ENCODE peak calls at places on chromosomes 6 and 20, in ten cellular contexts. J is stimulated activated CD4-positive, alpha-beta T cell treated with anti-CD3 and anti-CD28 coated beads, Interleukin-4, amount 100 ng/mL, for 1 hour; U is GM03348; Q is Panc1; G is caudate nucleus; F is ELF-1; C is WERI-Rb-1; M is activated CD4-positive, CD25-positive, alpha-beta regulatory T cell treated with anti-CD3 and anti-CD28 coated beads, Interleukin-2, amount 50 U/mL, for 16 hours; L is activated gamma-delta T cell treated with Interleukin-2 at 50 U/mL for 16 hours; S is psoas muscle. Y is an unnamed sample.

GRCh38 chr6:540490-540889 is 116.4 kb downstream of the HUS1B start:
- DNase-seq in U (no peak), Q (no peak), J (no peak), G (no peak), L (no peak), M (no peak), S (no peak), C (no peak), F (no peak), Y (no peak)

GRCh38 chr6:83183082-83183828 is 9.8 kb downstream of the PGM3 start:
- DNase-seq in G (no peak), U (peak; percentile 75), F (peak; percentile 53), J (no peak), L (no peak), M (no peak), C (no peak), S (no peak), Q (no peak), Y (no peak)

GRCh38 chr6:112037783-112038216 is 16.1 kb upstream of the CCN6 start:
- DNase-seq in G (no peak), M (no peak), S (peak; percentile 90), Q (no peak), C (no peak), L (no peak), U (peak; percentile 93), F (peak; percentile 45), J (no peak), Y (no peak)

GRCh38 chr6:3850451-3851203 is 1.5 kb downstream of the FAM50B start:
- DNase-seq in S (no peak), J (peak; percentile 50), G (no peak), C (no peak), M (peak; percentile 26), F (no peak), Q (no peak), L (peak; percentile 12), U (no peak), Y (no peak)

GRCh38 chr6:137416376-137417109 is 77.7 kb downstream of the OLIG3 start:
- DNase-seq in G (no peak), S (no peak), C (no peak), U (peak; percentile 21), J (no peak), F (peak; percentile 64), Q (no peak), L (no peak), M (no peak), Y (no peak)

GRCh38 chr6:3381233-3382065 is 75.4 kb downstream of the SLC22A23 start:
- DNase-seq in Q (no peak), G (no peak), L (no peak), M (no peak), U (no peak), F (no peak), S (no peak), J (no peak), C (no peak), Y (no peak)

GRCh38 chr20:36848677-36849076 is 27.3 kb upstream of the TLDC2 start:
- DNase-seq in J (no peak), C (no peak), G (no peak), M (no peak), S (no peak), F (no peak), U (no peak), Q (no peak), L (no peak), Y (no peak)

GRCh38 chr20:54078296-54078695 is 7.9 kb upstream of the BCAS1 start:
- DNase-seq in M (no peak), C (no peak), F (no peak), L (peak; percentile 12), U (no peak), G (no peak), Q (no peak), S (no peak), J (peak; percentile 7), Y (no peak)

GRCh38 chr20:40291483-40291882 is 397.6 kb downstream of the MAFB start:
- DNase-seq in U (no peak), Q (no peak), C (no peak), M (no peak), F (no peak), G (no peak), S (no peak), J (no peak), L (no peak), Y (no peak)

GRCh38 chr6:137248702-137249101 is 29.5 kb upstream of the IFNGR1 start:
- DNase-seq in L (no peak), C (no peak), M (no peak), S (no peak), J (no peak), Q (no peak), G (no peak), F (no peak), U (no peak), Y (no peak)

GRCh38 chr6:107634147-107635057 is 144.5 kb downstream of the SOBP start:
- DNase-seq in U (peak; percentile 41), S (peak; percentile 70), C (peak; percentile 29), L (no peak), J (peak; percentile 15), G (no peak), M (no peak), Q (no peak), F (no peak), Y (peak; percentile 80)

GRCh38 chr6:37777272-37777736 is 42.2 kb upstream of the ZFAND3 start:
- DNase-seq in S (no peak), G (no peak), C (no peak), J (no peak), U (no peak), M (no peak), F (peak; percentile 31), L (no peak), Q (no peak), Y (peak; percentile 55)

GRCh38 chr20:31670371-31671228 is 32.9 kb downstream of the COX4I2 start:
- DNase-seq in M (no peak), C (no peak), F (no peak), Q (no peak), G (peak; percentile 64), U (no peak), L (no peak), J (no peak), S (peak; percentile 85), Y (no peak)

GRCh38 chr20:25282034-25282781 is 34.3 kb downstream of the PYGB start:
- DNase-seq in C (peak; percentile 3), Q (no peak), M (no peak), J (no peak), F (no peak), S (peak; percentile 46), G (no peak), L (peak; percentile 3), U (no peak), Y (no peak)

GRCh38 chr6:138240476-138241245 is 22.4 kb upstream of the PBOV1 start:
- DNase-seq in S (no peak), J (no peak), U (no peak), G (no peak), F (no peak), L (no peak), Q (no peak), M (no peak), C (no peak), Y (no peak)

GRCh38 chr6:158047120-158047518 is 65.5 kb downstream of the SYNJ2 start:
- DNase-seq in J (peak; percentile 61), G (no peak), M (peak; percentile 25), F (no peak), S (peak; percentile 84), C (no peak), U (peak; percentile 60), L (peak; percentile 51), Q (no peak), Y (no peak)

GRCh38 chr20:10282930-10283556 is 64.4 kb downstream of the SNAP25 start:
- DNase-seq in S (no peak), U (no peak), C (no peak), F (peak; percentile 46), L (no peak), M (no peak), Q (no peak), G (no peak), J (no peak), Y (no peak)

GRCh38 chr20:32536861-32537656 is 48.1 kb downstream of the NOL4L start:
- DNase-seq in S (peak; percentile 68), U (no peak), G (no peak), F (no peak), L (peak; percentile 64), J (peak; percentile 55), Q (no peak), C (no peak), M (peak; percentile 33), Y (peak; percentile 68)

GRCh38 chr20:58188496-58188895 is 40.0 kb downstream of the ANKRD60 start:
- DNase-seq in F (peak; percentile 29), C (no peak), J (no peak), U (no peak), L (no peak), S (no peak), M (no peak), Q (no peak), G (no peak), Y (peak; percentile 48)

GRCh38 chr20:5524886-5525285 is 208.1 kb upstream of the PROKR2 start:
- DNase-seq in L (no peak), U (no peak), J (no peak), G (no peak), M (no peak), C (peak; percentile 36), F (no peak), S (no peak), Q (no peak), Y (no peak)

GRCh38 chr20:11111191-11111590 is 437.4 kb upstream of the JAG1 start:
- DNase-seq in M (no peak), G (no peak), L (no peak), C (no peak), J (no peak), U (no peak), F (no peak), S (no peak), Q (no peak), Y (no peak)

GRCh38 chr6:93992976-93993375 is 573.6 kb upstream of the EPHA7 start:
- DNase-seq in Q (no peak), S (no peak), J (no peak), M (no peak), G (no peak), L (no peak), U (no peak), F (no peak), C (no peak), Y (no peak)

GRCh38 chr6:17986656-17987575 is 519 bp downstream of the KIF13A start:
- DNase-seq in G (peak; percentile 40), C (peak; percentile 61), F (peak; percentile 61), J (no peak), U (peak; percentile 70), Q (no peak), L (no peak), S (peak; percentile 78), M (no peak), Y (peak; percentile 74)

GRCh38 chr20:9920908-9921307 is 82.0 kb upstream of the PAK5 start:
- DNase-seq in J (no peak), F (no peak), L (no peak), G (no peak), S (no peak), C (no peak), Q (no peak), M (no peak), U (no peak), Y (no peak)

GRCh38 chr20:4740774-4741431 is 19.2 kb downstream of the PRND start:
- DNase-seq in S (no peak), F (peak; percentile 84), M (peak; percentile 44), Q (no peak), U (peak; percentile 71), L (peak; percentile 71), G (no peak), C (peak; percentile 70), J (peak; percentile 66), Y (peak; percentile 77)

GRCh38 chr6:27545271-27546046 is 72.6 kb upstream of the ZNF184 start:
- DNase-seq in C (no peak), J (peak; percentile 12), M (no peak), F (peak; percentile 95), S (no peak), U (no peak), G (no peak), Q (peak; percentile 97), L (no peak), Y (peak; percentile 46)

GRCh38 chr20:52965819-52966218 is 6.3 kb upstream of the TSHZ2 start:
- DNase-seq in M (no peak), U (no peak), J (no peak), L (no peak), F (no peak), G (no peak), S (no peak), Q (no peak), C (no peak), Y (no peak)

Y was measured in iPS-NIHi11.